ENCODE peak calls at places on chromosomes 2 and 18, in eight cellular contexts. M is trophoblast cell; E is GM06990; G is GM04504; U is stimulated activated CD4-positive, alpha-beta T cell treated with anti-CD3 and anti-CD28 coated beads, Interleukin-12 subunit alpha, Interleukin-12 subunit beta, amount 100 ng/mL, for 24 hours; T is H4; Z is IMR-90; P is NCI-H1417. R is an unnamed sample.

GRCh38 chr2:165238295-165238694 is 919 bp upstream of the SCN2A start:
- DNase-seq in T (no peak), M (no peak), U (no peak), P (no peak), E (no peak), Z (peak; percentile 16), G (peak; percentile 1), R (peak; percentile 2)

GRCh38 chr18:51540562-51540961 is 343.1 kb upstream of the MEX3C start:
- DNase-seq in T (no peak), Z (no peak), U (no peak), G (no peak), E (no peak), P (no peak), M (no peak), R (no peak)

GRCh38 chr2:99845291-99845690 is 297.1 kb downstream of the AFF3 start:
- DNase-seq in E (no peak), P (no peak), Z (no peak), G (no peak), T (no peak), U (no peak), M (no peak), R (no peak)

GRCh38 chr18:6482198-6482977 is 67.7 kb upstream of the L3MBTL4 start:
- DNase-seq in E (peak; percentile 38), M (peak; percentile 37), U (no peak), Z (peak; percentile 67), P (peak; percentile 46), G (peak; percentile 32), T (peak; percentile 90), R (no peak)

GRCh38 chr2:136527560-136527959 is 237.8 kb upstream of the THSD7B start:
- DNase-seq in G (no peak), T (no peak), M (no peak), E (no peak), U (no peak), P (no peak), Z (no peak), R (peak; percentile 3)

GRCh38 chr2:28394331-28394877 is 1.7 kb downstream of the FOSL2 start:
- DNase-seq in M (no peak), G (no peak), Z (peak; percentile 71), E (no peak), P (no peak), U (no peak), T (peak; percentile 37), R (peak; percentile 67)

GRCh38 chr2:75076088-75076487 is 117.6 kb downstream of the POLE4 start:
- DNase-seq in T (no peak), U (no peak), M (no peak), G (no peak), P (peak; percentile 95), E (no peak), Z (no peak), R (no peak)

GRCh38 chr2:238950551-238950950 is 102.7 kb downstream of the TWIST2 start:
- DNase-seq in P (no peak), G (no peak), U (no peak), T (no peak), E (no peak), M (no peak), Z (no peak), R (no peak)

GRCh38 chr2:164722604-164723338 is 101.5 kb upstream of the GRB14 start:
- DNase-seq in M (no peak), Z (no peak), G (no peak), E (no peak), U (no peak), T (no peak), P (no peak), R (no peak)

GRCh38 chr2:99674031-99674430 is 184.2 kb upstream of the REV1 start:
- DNase-seq in T (no peak), E (no peak), G (no peak), P (no peak), Z (no peak), U (no peak), M (no peak), R (no peak)

GRCh38 chr2:226426292-226426736 is 373.3 kb downstream of the IRS1 start:
- DNase-seq in M (peak; percentile 33), U (no peak), T (peak; percentile 60), Z (peak; percentile 99), P (no peak), E (no peak), G (no peak), R (peak; percentile 86)

GRCh38 chr18:12772111-12772510 is 69.3 kb downstream of the PSMG2 start:
- DNase-seq in U (no peak), P (no peak), T (no peak), M (no peak), G (no peak), Z (no peak), E (no peak), R (no peak)

R was measured in RPMI7951.